ENCODE peak calls at places on chromosomes 16 and 17, in four cellular contexts. M is cardiac fibroblast; H is CD4-positive, alpha-beta T cell; X is AG10803. J is an unnamed sample.

GRCh38 chr16:3954411-3954921 is 74.0 kb upstream of the CREBBP start:
- DNase-seq in M (peak), H (no peak), X (no peak), J (no peak)

GRCh38 chr16:4375717-4376116 is 4.1 kb downstream of the VASN start:
- DNase-seq in M (no peak), H (no peak), X (peak), J (no peak)

GRCh38 chr17:28252436-28252835 is 66.6 kb upstream of the TMEM97 start:
- DNase-seq in M (no peak), H (no peak), X (peak), J (no peak)

GRCh38 chr17:16450028-16450427 is 34.7 kb downstream of the TRPV2 start:
- DNase-seq in M (no peak), H (no peak), X (no peak), J (no peak)

GRCh38 chr16:81280393-81280792 is 34.4 kb upstream of the GAN start:
- DNase-seq in M (peak), H (no peak), X (no peak), J (no peak)

GRCh38 chr16:2299121-2299914 is 31.4 kb upstream of the RNPS1 start:
- DNase-seq in M (no peak), H (no peak), X (no peak), J (no peak)

GRCh38 chr17:17067277-17067676 is 25.0 kb downstream of the MPRIP start:
- DNase-seq in M (peak), H (no peak), X (peak), J (no peak)

GRCh38 chr17:68200689-68201424 is 47.0 kb upstream of the AMZ2 start:
- DNase-seq in M (peak), H (peak), X (peak), J (peak)

GRCh38 chr16:85929259-85929704 is 30.3 kb downstream of the IRF8 start:
- DNase-seq in M (no peak), H (no peak), X (no peak), J (no peak)

DNA sequence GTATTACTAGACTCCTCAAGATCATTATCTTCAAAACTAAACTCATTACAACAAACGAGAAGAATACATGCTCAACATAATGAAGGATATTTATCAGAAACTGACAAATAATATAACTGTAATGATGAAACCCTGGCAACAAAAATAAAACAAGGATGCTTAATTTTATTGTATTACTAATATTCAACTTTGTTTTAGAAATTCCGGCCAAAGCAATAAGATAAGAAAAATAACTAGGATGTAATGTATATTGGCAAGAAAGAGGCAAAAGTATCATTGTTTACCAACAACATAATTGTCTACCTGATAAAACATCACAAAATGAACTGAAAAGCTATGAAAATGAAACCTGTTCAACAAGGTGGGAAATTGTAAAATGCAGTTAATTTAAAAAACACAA is 588.3 kb upstream of the ZFHX3 start:
- DNase-seq in M (no peak), H (no peak), X (no peak), J (no peak)
- TF ChIP-seq CTCF in M (no peak), H (no peak), X (no peak), J (no peak)

DNA sequence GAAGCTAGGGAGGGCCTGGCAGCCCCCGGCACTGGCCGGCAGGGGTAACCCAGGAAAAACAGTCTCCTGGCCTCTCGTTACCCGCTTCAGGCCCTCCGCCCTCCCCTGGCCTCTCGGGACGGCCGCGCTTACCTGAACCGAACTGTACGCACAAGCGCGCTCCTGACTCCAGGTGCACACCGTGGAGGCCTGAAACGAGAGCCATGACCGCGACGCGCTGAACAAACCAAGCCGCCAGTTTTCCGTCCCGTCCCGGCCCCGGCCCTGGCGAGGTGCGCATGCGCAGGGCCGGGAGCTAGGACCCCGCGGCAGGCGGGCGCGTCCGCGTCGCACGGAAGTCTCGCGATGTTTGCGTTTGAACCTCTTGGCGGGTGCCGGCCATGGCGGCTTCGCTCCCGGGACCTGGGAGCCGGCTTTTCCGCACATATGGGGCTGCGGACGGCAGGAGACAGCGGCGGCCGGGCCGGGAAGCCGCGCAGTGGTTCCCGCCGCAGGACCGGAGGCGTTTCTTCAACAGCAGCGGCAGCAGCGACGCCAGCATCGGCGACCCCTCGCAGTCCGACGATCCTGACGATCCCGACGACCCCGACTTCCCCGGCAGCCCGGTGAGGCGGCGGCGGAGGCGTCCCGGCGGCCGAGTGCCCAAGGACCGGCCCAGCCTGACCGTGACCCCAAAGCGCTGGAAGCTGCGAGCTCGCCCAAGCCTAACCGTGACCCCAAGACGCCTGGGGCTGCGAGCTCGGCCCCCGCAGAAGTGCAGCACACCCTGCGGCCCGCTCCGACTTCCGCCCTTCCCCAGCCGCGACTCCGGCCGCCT is at the start of gene HASPIN:
- DNase-seq in M (peak), H (peak), X (peak), J (peak)
- TF ChIP-seq CTCF in M (peak), H (no peak), X (peak), J (no peak)

GRCh38 chr16:23590181-23590580 is 5.9 kb downstream of the NDUFAB1 start:
- DNase-seq in M (no peak), H (no peak), X (no peak), J (no peak)
- TF ChIP-seq CTCF in M (no peak), H (no peak), X (no peak), J (no peak)

GRCh38 chr16:19578378-19578851 is 22.9 kb downstream of the VPS35L start:
- DNase-seq in M (peak), H (no peak), X (peak), J (no peak)
- TF ChIP-seq CTCF in M (no peak), H (no peak), X (no peak), J (no peak)

DNA sequence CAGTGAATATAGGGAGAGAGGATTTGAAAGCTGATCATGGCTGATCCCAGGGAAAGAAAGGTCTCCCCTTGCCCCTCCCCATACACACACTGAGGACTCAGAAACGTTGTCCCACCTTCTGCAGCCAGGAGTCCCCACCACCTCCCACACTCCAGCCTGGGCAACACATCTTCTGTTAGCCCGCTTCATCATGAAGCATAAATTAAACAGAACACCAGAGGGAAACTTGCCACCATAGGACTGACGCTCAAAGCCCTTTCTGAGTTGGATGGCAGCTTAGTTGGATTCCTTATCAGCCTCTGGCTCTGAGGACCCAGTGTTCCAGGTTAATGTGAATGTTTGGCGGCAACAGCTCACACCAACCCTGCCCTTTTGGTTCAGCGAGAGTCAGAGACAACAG is 33.9 kb downstream of the ARHGAP27 start:
- DNase-seq in M (no peak), H (no peak), X (no peak), J (no peak)
- TF ChIP-seq CTCF in M (no peak), H (no peak), X (no peak), J (no peak)

DNA sequence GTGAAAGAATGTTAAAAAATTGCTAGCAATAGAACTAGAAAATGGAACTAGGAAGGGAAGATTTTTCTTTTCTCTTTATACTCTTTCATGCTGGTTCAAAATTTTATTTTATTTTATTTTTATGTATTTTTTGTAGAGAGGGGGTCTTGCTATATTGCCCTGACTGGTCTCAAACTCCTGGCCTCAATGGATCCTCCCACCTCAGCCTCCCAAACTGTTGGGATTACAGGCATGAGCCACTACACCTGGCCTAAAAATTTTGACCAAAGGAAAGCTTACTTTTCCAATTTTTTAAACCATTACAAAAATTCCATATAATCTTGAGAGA is 10.0 kb upstream of the TERF2 start:
- DNase-seq in M (no peak), H (no peak), X (no peak), J (no peak)
- TF ChIP-seq CTCF in M (no peak), H (peak), X (no peak), J (no peak)

DNA sequence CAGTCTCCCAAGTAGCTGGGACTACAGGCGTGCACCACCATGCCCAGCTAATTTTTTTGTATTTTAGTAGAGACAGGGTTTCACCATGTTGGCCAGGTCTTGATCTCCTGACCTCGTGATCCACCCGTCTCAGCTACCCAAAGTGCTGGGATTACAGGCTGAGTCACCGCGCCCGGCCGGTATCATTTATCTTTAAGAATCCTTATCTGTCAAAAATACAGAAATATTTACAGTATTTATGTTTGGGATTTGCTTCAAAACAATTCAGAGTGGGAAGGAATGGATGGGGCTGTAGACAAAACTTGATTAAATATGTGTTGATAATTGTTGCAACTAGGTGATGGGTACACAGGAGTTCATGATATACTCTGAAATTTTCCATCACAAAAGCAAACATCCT is 2.9 kb downstream of the BECN1 start:
- DNase-seq in M (no peak), H (no peak), X (no peak), J (no peak)
- TF ChIP-seq CTCF in M (no peak), H (no peak), X (no peak), J (no peak)

GRCh38 chr17:74123350-74123749 is 80.1 kb upstream of the RPL38 start:
- DNase-seq in M (no peak), H (no peak), X (peak), J (no peak)
- TF ChIP-seq CTCF in M (no peak), H (no peak), X (no peak), J (no peak)

DNA sequence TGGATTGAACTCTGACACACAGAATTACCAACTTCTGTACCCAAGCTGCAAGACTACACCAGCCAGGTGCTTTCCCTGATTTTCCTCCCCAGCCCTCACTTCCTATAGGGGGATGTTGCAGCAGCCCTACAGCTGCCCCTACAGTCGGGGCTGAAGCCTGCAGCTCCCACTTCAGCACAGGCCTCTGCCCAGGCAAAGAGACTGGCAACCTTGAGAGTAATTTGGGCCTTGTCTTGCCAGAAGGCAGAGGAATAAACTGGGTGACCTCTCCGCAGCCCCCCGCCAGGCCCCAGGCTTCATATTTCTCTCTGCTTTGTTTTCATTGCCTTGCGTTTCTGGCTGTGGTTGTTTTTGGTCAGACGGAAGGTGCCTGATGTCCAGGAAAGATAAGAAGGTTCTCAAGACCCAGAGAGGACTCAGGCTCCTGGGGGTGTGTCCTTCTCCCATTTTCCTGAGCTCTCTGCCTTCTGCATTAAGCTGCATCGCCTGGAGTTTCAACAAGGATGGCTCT is 32.0 kb downstream of the SLC6A4 start:
- DNase-seq in M (no peak), H (no peak), X (no peak), J (no peak)
- TF ChIP-seq CTCF in M (no peak), H (no peak), X (no peak), J (no peak)